ENCODE peak calls at places on chromosomes 2 and 18, in six cellular contexts. Z is RWPE1, M is lower lobe of right lung, O is foreskin fibroblast, L is glutamatergic neuron, K is fibroblast of the aortic adventitia. S is an unnamed sample.

GRCh38 chr2:224083631-224084030 is 44.5 kb upstream of the SERPINE2 start:
- DNase-seq in Z (no peak), O (no peak), L (no peak), K (no peak), M (no peak), S (no peak)

GRCh38 chr2:47486858-47487497 is 84.0 kb downstream of the MSH2 start:
- DNase-seq in O (peak), L (no peak), Z (no peak), K (no peak), M (no peak), S (no peak)

GRCh38 chr2:132416080-132416911 is at the start of gene GPR39:
- DNase-seq in O (peak), Z (peak), L (peak), M (peak), K (peak), S (peak)

GRCh38 chr2:157093666-157094065 is 163.8 kb upstream of the GALNT5 start:
- DNase-seq in L (no peak), O (no peak), Z (no peak), K (no peak), M (no peak), S (no peak)

GRCh38 chr18:73950116-73950705 is 197.4 kb downstream of the FBXO15 start:
- DNase-seq in K (no peak), Z (no peak), M (no peak), L (no peak), O (peak), S (no peak)

GRCh38 chr2:96065381-96065930 is 30.7 kb upstream of the GPAT2 start:
- DNase-seq in Z (no peak), L (no peak), K (no peak), O (no peak), M (no peak), S (no peak)

GRCh38 chr2:145022021-145022670 is 502.2 kb upstream of the ZEB2 start:
- DNase-seq in M (no peak), L (no peak), O (no peak), Z (no peak), K (peak), S (no peak)

GRCh38 chr2:129945557-129945956 is 33.9 kb upstream of the RAB6C start:
- DNase-seq in Z (no peak), L (no peak), M (no peak), K (no peak), O (no peak), S (no peak)

GRCh38 chr18:42183746-42184145 is 228.7 kb downstream of the PIK3C3 start:
- DNase-seq in L (no peak), M (no peak), O (peak), Z (peak), K (peak), S (peak)

GRCh38 chr2:232901711-232902578 is 31.9 kb downstream of the SNORC start:
- DNase-seq in M (no peak), O (peak), K (peak), Z (peak), L (no peak), S (peak)

DNA sequence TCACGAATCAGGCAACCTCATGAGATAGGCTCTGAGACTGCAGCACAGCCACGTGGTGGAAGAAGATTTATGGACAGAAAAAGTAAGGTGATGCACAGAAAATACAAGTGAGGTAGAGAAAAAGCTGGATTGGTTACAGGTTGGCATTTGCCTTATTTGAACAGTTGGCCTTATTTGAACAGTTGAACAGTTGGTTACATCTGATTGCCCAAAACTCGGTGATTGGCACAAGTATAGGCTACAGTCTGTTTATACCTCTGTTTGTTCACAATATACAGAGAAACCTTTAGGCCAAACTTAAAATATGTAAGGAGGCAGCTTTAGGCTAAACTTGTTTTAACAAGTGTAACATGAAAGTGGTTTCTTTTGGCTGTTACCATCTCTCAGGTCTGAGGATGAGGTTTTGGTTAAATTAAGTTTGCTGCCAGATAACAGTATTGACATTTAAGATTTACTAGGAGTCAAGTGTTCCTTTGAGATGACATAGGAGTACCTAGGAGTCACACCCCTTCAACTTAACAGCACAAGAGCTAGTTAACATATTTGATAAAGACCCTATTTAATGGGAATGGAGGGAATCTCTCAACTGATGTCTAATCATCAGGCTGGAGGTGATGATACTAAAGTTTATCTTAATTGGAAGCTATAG is 16.5 kb upstream of the GPR155 start:
- DNase-seq in M (no peak), Z (no peak), K (no peak), L (no peak), O (no peak), S (no peak)
- TF ChIP-seq CTCF in M (no peak), Z (no peak), K (no peak), L (no peak), O (no peak), S (no peak)

DNA sequence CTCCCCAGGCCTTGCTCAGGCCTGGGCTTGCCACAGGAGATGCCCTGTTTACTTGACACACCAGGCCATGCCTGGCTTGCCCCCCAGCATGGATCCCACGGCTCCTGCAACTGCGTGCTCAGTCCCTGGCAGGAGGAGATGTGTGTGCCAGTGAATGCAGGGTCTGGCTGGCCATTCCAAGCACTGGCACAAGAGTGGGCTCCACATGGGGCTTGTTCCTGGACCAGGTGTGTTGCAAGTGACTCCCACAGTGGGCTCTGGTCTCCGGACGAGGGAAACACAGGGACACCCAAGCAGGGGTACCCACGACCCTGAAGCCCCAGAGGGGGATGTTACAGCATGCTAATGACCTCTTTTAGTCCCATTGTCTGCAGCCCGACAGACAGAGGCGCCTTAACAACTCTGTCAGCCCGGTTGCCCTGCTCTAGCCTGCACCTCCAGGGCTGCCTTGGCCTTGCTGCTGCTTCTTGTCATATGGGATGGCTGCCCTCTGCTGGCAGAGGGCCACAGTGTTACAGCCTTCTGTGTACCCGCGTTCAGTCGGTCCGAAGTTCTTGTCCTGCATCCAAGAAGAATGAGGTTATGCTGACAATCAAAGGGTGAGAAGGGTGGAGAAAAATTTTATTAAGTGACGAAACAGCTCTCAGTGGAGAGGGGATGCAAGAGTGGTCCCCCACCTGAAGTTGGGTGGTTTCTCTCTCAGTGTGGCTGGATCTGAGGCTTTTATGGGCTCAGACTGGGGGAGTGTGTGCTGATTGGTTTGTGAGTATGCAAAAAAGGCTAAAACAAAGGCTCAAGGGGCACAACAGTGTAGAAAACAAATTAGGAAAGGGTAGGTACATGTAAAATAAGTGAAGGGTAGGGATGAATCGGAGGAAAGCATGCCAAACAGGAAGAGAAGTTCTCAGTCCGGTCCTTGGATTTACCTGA is 180.4 kb downstream of the MBD5 start:
- DNase-seq in K (peak), M (peak), L (peak), Z (peak), O (peak), S (peak)
- TF ChIP-seq CTCF in K (peak), M (peak), L (peak), Z (no peak), O (peak), S (peak)

GRCh38 chr2:98579926-98580325 is 28.4 kb downstream of the COA5 start:
- DNase-seq in M (no peak), O (no peak), K (no peak), Z (no peak), L (no peak), S (no peak)

GRCh38 chr2:98580656-98581284 is 27.5 kb downstream of the COA5 start:
- DNase-seq in M (no peak), Z (no peak), L (no peak), K (no peak), O (no peak), S (no peak)

GRCh38 chr2:98576666-98577312 is 31.5 kb downstream of the COA5 start:
- DNase-seq in L (no peak), K (no peak), M (no peak), Z (no peak), O (no peak), S (no peak)

GRCh38 chr2:98578231-98578630 is 30.1 kb downstream of the COA5 start:
- DNase-seq in O (no peak), M (no peak), L (no peak), Z (no peak), K (no peak), S (no peak)

DNA sequence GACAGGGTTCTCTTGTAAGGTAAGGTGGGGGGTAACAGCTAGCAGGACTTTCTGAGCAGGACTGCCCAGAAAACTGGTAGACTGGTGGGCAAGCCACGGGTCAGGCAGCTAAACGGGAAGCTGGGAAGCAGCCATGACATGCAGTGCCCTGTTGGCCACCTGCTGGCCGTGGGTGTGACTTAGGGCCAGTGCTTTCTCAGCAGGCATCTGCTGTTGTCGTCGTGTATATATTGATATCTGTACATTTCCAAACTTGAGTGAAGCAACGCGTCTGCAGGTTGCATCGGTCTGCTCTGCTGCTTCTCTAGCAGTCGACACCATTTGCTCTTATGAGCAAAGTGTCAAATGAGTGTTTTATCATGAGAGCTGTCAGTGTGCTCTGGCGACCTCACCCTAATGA is 31.0 kb downstream of the COA5 start:
- DNase-seq in O (no peak), Z (no peak), K (no peak), M (no peak), L (no peak), S (no peak)
- TF ChIP-seq CTCF in O (no peak), Z (no peak), K (peak), M (no peak), L (no peak), S (no peak)

DNA sequence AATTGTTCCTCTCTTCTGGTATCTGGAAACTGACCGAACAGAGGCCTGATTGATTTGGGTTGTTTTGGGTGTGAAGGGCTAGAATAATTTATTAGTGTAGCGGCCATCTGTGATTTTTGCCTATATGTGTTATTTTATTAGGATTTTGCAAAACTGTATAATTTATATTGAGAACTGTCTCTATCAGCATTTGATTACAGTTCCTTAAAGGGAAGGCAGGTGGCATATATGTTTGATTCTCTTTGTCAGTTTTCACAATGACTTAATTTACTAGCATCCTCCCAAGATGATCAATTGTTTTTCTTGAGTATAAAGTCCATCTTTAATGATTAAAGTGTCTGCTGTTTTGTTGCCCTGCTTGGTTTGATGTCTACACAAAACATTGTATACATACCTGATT is 4.5 kb downstream of the NBEAL1 start:
- DNase-seq in Z (no peak), K (no peak), O (no peak), L (no peak), M (no peak), S (no peak)
- TF ChIP-seq CTCF in Z (peak), K (peak), O (no peak), L (no peak), M (no peak), S (no peak)

DNA sequence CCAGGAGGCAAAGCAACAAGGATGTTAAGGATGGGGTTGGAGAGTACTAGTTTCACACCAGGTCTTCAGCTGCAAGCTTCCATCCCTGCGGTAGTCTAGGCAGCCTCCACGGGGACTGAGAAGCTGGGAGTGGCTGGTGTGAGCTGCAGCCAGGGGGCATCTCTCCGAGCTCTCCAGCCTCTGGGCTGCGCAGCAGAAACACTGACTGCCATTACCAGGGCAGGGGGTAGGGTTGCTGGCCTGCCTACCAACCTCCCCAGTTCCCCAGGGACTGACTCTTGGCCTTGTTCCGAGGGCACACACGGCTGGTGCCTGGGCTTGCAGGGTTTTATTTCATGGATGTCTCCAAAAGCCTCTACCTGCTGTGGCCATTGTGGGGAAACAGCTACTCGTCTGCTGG is 15.9 kb downstream of the GATA6 start:
- DNase-seq in O (no peak), Z (no peak), K (peak), M (no peak), L (no peak), S (no peak)
- TF ChIP-seq CTCF in O (no peak), Z (no peak), K (peak), M (no peak), L (no peak), S (no peak)

DNA sequence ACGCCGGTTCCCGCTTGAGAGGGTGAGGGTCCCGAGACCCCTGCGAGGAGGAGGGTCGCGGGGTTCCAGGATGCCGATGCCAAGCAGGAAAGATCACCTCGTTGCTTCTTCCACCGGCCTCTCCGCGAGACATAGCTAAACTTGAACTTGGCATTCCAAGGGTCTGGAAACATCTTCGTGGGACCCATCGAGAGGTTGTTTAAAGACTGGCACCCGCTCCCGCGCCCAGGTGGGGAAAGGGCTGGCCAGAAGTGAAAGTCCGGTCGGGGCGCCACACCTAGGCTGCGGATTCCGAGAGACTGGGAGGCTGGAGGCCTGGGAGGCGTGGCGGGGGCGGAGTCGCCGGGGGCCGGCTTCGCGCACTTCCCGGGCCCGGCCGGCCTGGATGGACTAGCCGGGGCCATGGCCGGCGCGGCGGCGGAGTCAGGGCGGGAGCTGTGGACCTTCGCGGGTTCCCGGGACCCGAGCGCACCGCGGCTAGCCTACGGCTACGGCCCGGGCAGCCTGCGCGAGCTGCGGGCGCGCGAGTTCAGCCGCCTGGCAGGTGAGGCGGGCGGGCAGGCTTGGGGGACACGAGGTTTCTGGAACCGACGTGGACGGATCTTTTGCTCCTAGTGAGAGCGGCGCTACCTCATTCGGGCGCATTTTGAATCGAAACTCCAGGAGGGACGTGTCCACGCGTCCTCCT is at the start of gene MOCOS:
- DNase-seq in M (peak), O (peak), L (peak), Z (peak), K (peak), S (peak)
- TF ChIP-seq CTCF in M (no peak), O (no peak), L (no peak), Z (no peak), K (peak), S (no peak)

DNA sequence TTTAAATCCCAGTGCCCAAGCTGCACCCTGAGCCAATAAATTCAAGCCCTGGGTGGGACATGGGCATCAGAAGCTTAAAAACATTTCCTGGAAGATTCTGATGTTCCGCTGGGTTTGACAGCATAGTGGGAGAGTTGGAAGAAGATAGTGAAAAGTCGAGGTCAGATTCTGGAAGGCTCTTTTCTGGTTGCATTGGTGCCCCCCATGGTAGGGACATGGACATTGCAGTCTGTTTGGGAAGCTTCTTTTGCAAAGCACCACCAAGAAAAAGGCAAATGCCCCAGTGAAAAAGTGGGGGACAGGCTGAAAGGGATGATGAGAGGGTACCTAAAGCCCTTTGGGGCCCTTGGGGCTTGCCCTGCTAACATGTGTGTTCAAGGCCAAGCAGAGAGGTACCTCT is 21.0 kb downstream of the MERTK start:
- DNase-seq in M (no peak), L (no peak), Z (no peak), K (no peak), O (no peak), S (no peak)
- TF ChIP-seq CTCF in M (no peak), L (no peak), Z (no peak), K (peak), O (no peak), S (peak)